ENCODE peak calls at places on chromosomes 4 and X, in six cellular contexts. W, N, V, C, B and U are unnamed samples.

GRCh38 chr4:1601852-1602525 is 82.1 kb downstream of the FAM53A start:
- DNase-seq in C (no peak), V (no peak), N (no peak), B (no peak), W (no peak), U (no peak)

GRCh38 chr4:17059192-17059634 is 160.8 kb upstream of the LDB2 start:
- DNase-seq in V (no peak), C (peak), B (peak), N (no peak), W (no peak), U (no peak)

GRCh38 chrX:39158801-39159657 is 357.8 kb downstream of the MID1IP1 start:
- DNase-seq in B (peak), V (peak), N (no peak), C (peak), W (no peak), U (no peak)

GRCh38 chr4:80257851-80258250 is 8.6 kb upstream of the FGF5 start:
- DNase-seq in C (no peak), W (no peak), N (no peak), V (no peak), B (no peak), U (no peak)

GRCh38 chr4:26723216-26723615 is 137.4 kb upstream of the STIM2 start:
- DNase-seq in V (peak), W (no peak), B (no peak), N (no peak), C (no peak), U (no peak)

GRCh38 chr4:7383251-7383650 is 51.5 kb downstream of the PSAPL1 start:
- DNase-seq in W (no peak), V (no peak), B (peak), C (no peak), N (no peak), U (no peak)

GRCh38 chr4:32145987-32146386 is 1425.8 kb downstream of the PCDH7 start:
- DNase-seq in N (no peak), V (no peak), W (no peak), C (no peak), B (no peak), U (no peak)

GRCh38 chrX:103716967-103717366 is 6.3 kb downstream of the TMEM31 start:
- DNase-seq in C (peak), N (no peak), V (no peak), W (no peak), B (no peak), U (no peak)

DNA sequence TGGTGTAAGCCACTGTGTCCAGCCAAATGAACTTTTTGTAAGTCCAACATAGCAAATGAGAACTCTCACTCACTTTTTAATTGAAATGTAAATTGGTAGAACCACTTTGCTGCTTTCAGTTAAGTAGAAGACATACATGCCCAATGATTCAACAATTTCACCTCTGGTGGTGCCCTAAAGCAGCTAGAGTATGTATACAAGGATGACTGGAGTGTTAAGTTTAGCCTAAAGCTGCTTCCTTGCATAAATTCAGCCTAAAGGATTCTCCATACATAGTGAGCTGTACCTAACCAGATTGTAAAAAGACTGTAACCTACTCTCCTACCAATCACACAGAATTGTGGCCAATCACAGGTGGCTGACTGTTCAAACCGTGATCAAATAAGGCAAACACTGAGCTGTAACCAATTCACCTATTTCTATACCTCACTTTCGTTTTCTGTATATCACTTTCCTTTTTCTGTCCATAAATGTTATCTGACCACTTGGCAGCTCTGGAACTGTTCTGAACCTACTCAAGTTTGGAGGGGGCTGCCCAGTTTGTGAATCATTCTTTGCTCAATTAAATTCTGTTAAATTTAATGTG is 39.9 kb downstream of the PDS5A start:
- DNase-seq in N (no peak), W (no peak), B (no peak), C (peak), V (peak), U (no peak)
- TF ChIP-seq SMC3 in N (no peak), W (no peak), B (no peak), C (no peak), V (no peak), U (no peak)

DNA sequence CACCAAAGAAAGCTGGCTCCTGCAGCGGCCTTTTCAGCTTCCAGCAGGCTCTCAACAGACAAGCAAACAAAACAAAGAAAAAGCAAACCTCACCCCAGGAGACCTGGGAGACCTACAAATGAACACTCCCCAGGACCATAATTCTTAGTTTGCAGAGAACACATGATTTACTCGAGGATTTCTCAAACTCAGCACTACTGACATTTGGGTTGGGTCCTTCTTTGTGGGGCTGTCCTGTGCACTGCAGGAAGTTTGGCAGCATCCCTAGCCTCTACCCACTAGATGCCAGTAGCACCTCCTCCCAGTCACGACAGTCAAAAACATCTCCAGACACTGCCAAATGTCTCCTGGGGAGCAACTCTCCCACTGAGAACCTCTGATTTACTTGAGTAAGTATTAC is 21.9 kb downstream of the APOO start:
- DNase-seq in N (no peak), W (no peak), V (no peak), C (no peak), B (no peak), U (no peak)
- TF ChIP-seq SMC3 in N (no peak), W (no peak), V (no peak), C (no peak), B (no peak), U (no peak)

GRCh38 chr4:146175541-146176453 is at the start of gene LSM6:
- DNase-seq in C (peak), V (peak), N (peak), W (peak), B (peak), U (peak)
- TF ChIP-seq SMC3 in C (no peak), V (no peak), N (no peak), W (no peak), B (no peak), U (no peak)

GRCh38 chrX:100611951-100612350 is 24.7 kb downstream of the TSPAN6 start:
- DNase-seq in V (no peak), B (no peak), W (no peak), C (no peak), N (no peak), U (no peak)

GRCh38 chrX:100609591-100609990 is 24.9 kb downstream of the TNMD start:
- DNase-seq in N (no peak), V (no peak), C (no peak), W (no peak), B (no peak), U (no peak)

DNA sequence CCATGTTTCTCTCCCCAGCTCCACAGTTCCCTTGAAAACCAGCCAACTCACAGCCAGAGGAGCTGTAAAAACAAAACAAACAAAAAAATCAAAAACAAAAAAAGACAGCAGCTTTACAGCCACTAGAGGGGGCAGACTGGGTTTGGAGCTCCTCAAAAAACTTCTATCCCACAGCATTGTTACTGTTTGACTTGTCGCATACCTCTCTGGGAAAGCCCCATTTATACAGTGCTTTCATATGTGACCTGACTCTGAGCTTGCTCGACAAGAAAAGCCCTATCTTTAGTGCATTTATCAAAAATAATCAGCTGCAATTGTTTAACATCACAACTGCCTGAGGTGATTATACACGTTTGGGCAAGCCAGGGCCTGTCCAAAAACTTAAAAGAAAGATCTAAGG is 21.6 kb downstream of the TSPAN6 start:
- DNase-seq in V (peak), W (peak), N (no peak), C (peak), B (peak), U (peak)
- TF ChIP-seq SMC3 in V (peak), W (peak), N (no peak), C (peak), B (peak), U (peak)